ENCODE peak calls at places on chromosomes 3 and 15, in nine cellular contexts. One of them, this sample, is unnamed.

GRCh38 chr3:9340450-9341009 is 22.3 kb upstream of the THUMPD3 start:
- DNase-seq in heart left ventricle: no peak
- DNase-seq in cardiac muscle cell: peak; percentile 49
- DNase-seq in Peyer's patch: no peak
- DNase-seq in aorta: no peak
- DNase-seq in suprapubic skin: no peak
- DNase-seq in SK-N-SH: no peak
- DNase-seq in Karpas-422: no peak
- DNase-seq in tibial artery: no peak
- DNase-seq in this sample: no peak

GRCh38 chr3:63914312-63914711 is 2.1 kb upstream of the SCAANT1 start:
- DNase-seq in cardiac muscle cell: peak; percentile 78
- DNase-seq in aorta: no peak
- DNase-seq in tibial artery: peak; percentile 30
- DNase-seq in heart left ventricle: no peak
- DNase-seq in suprapubic skin: no peak
- DNase-seq in Peyer's patch: no peak
- DNase-seq in Karpas-422: no peak
- DNase-seq in SK-N-SH: no peak
- DNase-seq in this sample: no peak

GRCh38 chr3:47283193-47283537 is 421 bp downstream of the KLHL18 start:
- DNase-seq in cardiac muscle cell: no peak
- DNase-seq in tibial artery: no peak
- DNase-seq in aorta: peak; percentile 55
- DNase-seq in Karpas-422: peak; percentile 73
- DNase-seq in heart left ventricle: no peak
- DNase-seq in Peyer's patch: peak; percentile 43
- DNase-seq in SK-N-SH: no peak
- DNase-seq in suprapubic skin: no peak
- DNase-seq in this sample: no peak

GRCh38 chr15:66789029-66790025 is 87.3 kb downstream of the SMAD6 start:
- DNase-seq in SK-N-SH: no peak
- DNase-seq in suprapubic skin: peak; percentile 56
- DNase-seq in aorta: peak; percentile 74
- DNase-seq in cardiac muscle cell: peak; percentile 84
- DNase-seq in Karpas-422: peak; percentile 68
- DNase-seq in heart left ventricle: peak; percentile 66
- DNase-seq in tibial artery: peak; percentile 61
- DNase-seq in Peyer's patch: no peak
- DNase-seq in this sample: no peak

GRCh38 chr15:98809273-98809672 is 160.9 kb downstream of the IGF1R start:
- DNase-seq in heart left ventricle: peak; percentile 73
- DNase-seq in aorta: peak; percentile 66
- DNase-seq in SK-N-SH: no peak
- DNase-seq in cardiac muscle cell: no peak
- DNase-seq in Peyer's patch: no peak
- DNase-seq in tibial artery: no peak
- DNase-seq in suprapubic skin: no peak
- DNase-seq in Karpas-422: no peak
- DNase-seq in this sample: no peak

GRCh38 chr3:139310474-139310933 is 33.3 kb upstream of the MRPS22 start:
- DNase-seq in suprapubic skin: no peak
- DNase-seq in Peyer's patch: no peak
- DNase-seq in heart left ventricle: no peak
- DNase-seq in SK-N-SH: no peak
- DNase-seq in tibial artery: no peak
- DNase-seq in Karpas-422: no peak
- DNase-seq in aorta: no peak
- DNase-seq in cardiac muscle cell: peak; percentile 78
- DNase-seq in this sample: no peak

GRCh38 chr3:99638244-99638948 is at the start of gene COL8A1:
- DNase-seq in SK-N-SH: no peak
- DNase-seq in suprapubic skin: peak; percentile 70
- DNase-seq in aorta: peak; percentile 91
- DNase-seq in tibial artery: peak; percentile 90
- DNase-seq in heart left ventricle: peak; percentile 76
- DNase-seq in Karpas-422: no peak
- DNase-seq in cardiac muscle cell: peak; percentile 77
- DNase-seq in Peyer's patch: no peak
- DNase-seq in this sample: peak; percentile 94

GRCh38 chr3:106794442-106794841 is 582.8 kb upstream of the CCDC54 start:
- DNase-seq in SK-N-SH: no peak
- DNase-seq in aorta: no peak
- DNase-seq in Peyer's patch: no peak
- DNase-seq in suprapubic skin: no peak
- DNase-seq in tibial artery: no peak
- DNase-seq in cardiac muscle cell: no peak
- DNase-seq in heart left ventricle: no peak
- DNase-seq in Karpas-422: no peak
- DNase-seq in this sample: no peak

GRCh38 chr3:177800565-177800964 is 603.3 kb upstream of the TBL1XR1 start:
- DNase-seq in heart left ventricle: no peak
- DNase-seq in SK-N-SH: no peak
- DNase-seq in cardiac muscle cell: no peak
- DNase-seq in Karpas-422: no peak
- DNase-seq in Peyer's patch: no peak
- DNase-seq in tibial artery: no peak
- DNase-seq in suprapubic skin: no peak
- DNase-seq in aorta: no peak
- DNase-seq in this sample: no peak

GRCh38 chr3:181622365-181622764 is 89.4 kb upstream of the SOX2 start:
- DNase-seq in tibial artery: no peak
- DNase-seq in aorta: no peak
- DNase-seq in heart left ventricle: no peak
- DNase-seq in Karpas-422: no peak
- DNase-seq in SK-N-SH: no peak
- DNase-seq in suprapubic skin: no peak
- DNase-seq in cardiac muscle cell: peak; percentile 14
- DNase-seq in Peyer's patch: no peak
- DNase-seq in this sample: no peak

GRCh38 chr3:42071720-42072582 is 19.2 kb upstream of the TRAK1 start:
- DNase-seq in Peyer's patch: peak; percentile 54
- DNase-seq in suprapubic skin: peak; percentile 82
- DNase-seq in cardiac muscle cell: peak; percentile 84
- DNase-seq in tibial artery: peak; percentile 76
- DNase-seq in heart left ventricle: peak; percentile 79
- DNase-seq in SK-N-SH: peak; percentile 64
- DNase-seq in aorta: peak; percentile 82
- DNase-seq in Karpas-422: peak; percentile 69
- DNase-seq in this sample: no peak

DNA sequence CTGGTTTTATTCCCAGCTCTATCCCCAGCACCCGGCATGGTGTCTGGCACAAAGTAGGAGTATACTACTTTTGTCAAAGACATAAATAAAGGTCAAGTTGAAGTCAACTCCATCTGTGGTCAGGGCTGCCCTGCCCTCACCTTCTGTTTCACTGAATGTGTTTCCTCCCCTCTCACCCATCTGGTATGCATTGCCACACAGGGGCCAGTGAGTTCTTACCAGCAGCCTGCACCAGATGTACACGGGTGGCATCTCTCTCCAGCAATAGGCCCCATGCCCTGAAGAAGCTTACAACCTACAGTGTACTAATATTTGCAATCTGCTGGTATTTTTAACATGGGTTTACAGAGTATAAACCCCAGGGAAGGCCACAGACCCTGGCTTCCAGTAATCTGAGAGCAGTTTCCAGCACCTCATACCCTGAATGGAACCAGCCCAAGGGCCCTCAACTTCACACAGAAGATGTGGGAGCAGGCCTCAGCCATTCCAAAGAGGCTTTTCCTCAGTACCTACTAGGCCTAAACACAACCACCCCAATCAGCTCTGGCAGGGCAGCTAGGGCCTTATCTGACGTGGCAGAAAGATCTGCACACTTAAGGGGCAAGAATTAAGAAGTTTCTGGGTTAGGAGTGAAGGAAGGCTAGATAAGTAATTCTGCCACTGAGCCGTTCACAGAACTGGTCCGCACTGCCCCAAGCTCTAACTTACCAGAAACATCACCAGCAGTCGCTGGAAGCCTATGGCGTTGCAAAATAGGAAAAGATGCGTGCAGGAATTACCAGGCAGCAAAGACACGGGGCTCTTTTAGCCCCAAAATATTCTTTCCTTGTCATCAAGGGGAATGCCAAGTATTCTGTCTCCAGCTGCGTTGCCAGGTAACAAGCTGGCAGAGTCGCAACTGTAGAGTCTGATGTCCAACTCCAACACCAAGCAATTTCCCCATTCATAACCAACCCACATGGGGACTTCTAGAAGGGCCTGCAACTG is 2.1 kb downstream of the IDH2 start:
- DNase-seq in tibial artery: peak; percentile 69
- DNase-seq in aorta: peak; percentile 71
- DNase-seq in Peyer's patch: peak; percentile 46
- DNase-seq in heart left ventricle: no peak
- DNase-seq in Karpas-422: peak; percentile 62
- DNase-seq in SK-N-SH: no peak
- DNase-seq in suprapubic skin: no peak
- DNase-seq in cardiac muscle cell: peak; percentile 57
- DNase-seq in this sample: no peak
- H3K4me3 ChIP-seq in tibial artery: peak overlapping the region; percentile 86
- H3K4me3 ChIP-seq in aorta: no peak overlapping the region
- H3K4me3 ChIP-seq in Peyer's patch: no peak overlapping the region
- H3K4me3 ChIP-seq in heart left ventricle: peak overlapping the region; percentile 98
- H3K4me3 ChIP-seq in Karpas-422: peak overlapping the region; percentile 75
- H3K4me3 ChIP-seq in SK-N-SH: no peak overlapping the region
- H3K4me3 ChIP-seq in suprapubic skin: peak overlapping the region; percentile 83
- H3K4me3 ChIP-seq in cardiac muscle cell: peak overlapping the region; percentile 92
- H3K4me3 ChIP-seq in this sample: peak overlapping the region; percentile 99

GRCh38 chr15:28948036-28948435 is 62.3 kb downstream of the APBA2 start:
- DNase-seq in heart left ventricle: no peak
- DNase-seq in Karpas-422: no peak
- DNase-seq in suprapubic skin: no peak
- DNase-seq in cardiac muscle cell: no peak
- DNase-seq in Peyer's patch: no peak
- DNase-seq in aorta: no peak
- DNase-seq in tibial artery: no peak
- DNase-seq in SK-N-SH: no peak
- DNase-seq in this sample: peak; percentile 87

GRCh38 chr15:28945626-28946215 is 59.9 kb downstream of the APBA2 start:
- DNase-seq in heart left ventricle: no peak
- DNase-seq in tibial artery: peak; percentile 16
- DNase-seq in aorta: peak; percentile 4
- DNase-seq in suprapubic skin: no peak
- DNase-seq in Karpas-422: no peak
- DNase-seq in Peyer's patch: no peak
- DNase-seq in SK-N-SH: no peak
- DNase-seq in cardiac muscle cell: no peak
- DNase-seq in this sample: no peak

GRCh38 chr15:28944696-28945300 is 59.0 kb downstream of the APBA2 start:
- DNase-seq in Peyer's patch: no peak
- DNase-seq in aorta: peak; percentile 28
- DNase-seq in tibial artery: peak; percentile 14
- DNase-seq in Karpas-422: no peak
- DNase-seq in suprapubic skin: no peak
- DNase-seq in heart left ventricle: no peak
- DNase-seq in SK-N-SH: no peak
- DNase-seq in cardiac muscle cell: no peak
- DNase-seq in this sample: no peak

GRCh38 chr15:28944286-28944685 is 58.5 kb downstream of the APBA2 start:
- DNase-seq in Karpas-422: no peak
- DNase-seq in heart left ventricle: no peak
- DNase-seq in cardiac muscle cell: no peak
- DNase-seq in Peyer's patch: no peak
- DNase-seq in tibial artery: peak; percentile 15
- DNase-seq in aorta: peak; percentile 23
- DNase-seq in SK-N-SH: no peak
- DNase-seq in suprapubic skin: no peak
- DNase-seq in this sample: no peak

GRCh38 chr15:28947241-28947674 is 61.5 kb downstream of the APBA2 start:
- DNase-seq in tibial artery: no peak
- DNase-seq in suprapubic skin: no peak
- DNase-seq in aorta: peak; percentile 37
- DNase-seq in cardiac muscle cell: no peak
- DNase-seq in Peyer's patch: peak; percentile 11
- DNase-seq in SK-N-SH: no peak
- DNase-seq in Karpas-422: no peak
- DNase-seq in heart left ventricle: no peak
- DNase-seq in this sample: peak; percentile 64
- H3K4me1 ChIP-seq in tibial artery: no peaks in the 10 kb centered on the region
- H3K4me1 ChIP-seq in suprapubic skin: no peaks in the 10 kb centered on the region
- H3K4me1 ChIP-seq in aorta: no peaks in the 10 kb centered on the region
- H3K4me1 ChIP-seq in cardiac muscle cell: no peaks in the 10 kb centered on the region
- H3K4me1 ChIP-seq in Peyer's patch: no peaks in the 10 kb centered on the region
- H3K4me1 ChIP-seq in SK-N-SH: no peaks in the 10 kb centered on the region
- H3K4me1 ChIP-seq in Karpas-422: no peaks in the 10 kb centered on the region
- H3K4me1 ChIP-seq in heart left ventricle: no peaks in the 10 kb centered on the region
- H3K4me1 ChIP-seq in this sample: no peaks in the 10 kb centered on the region

GRCh38 chr15:94306700-94307650 is 75.6 kb downstream of the MCTP2 start:
- DNase-seq in suprapubic skin: no peak
- DNase-seq in SK-N-SH: no peak
- DNase-seq in Karpas-422: peak; percentile 61
- DNase-seq in heart left ventricle: no peak
- DNase-seq in tibial artery: no peak
- DNase-seq in aorta: no peak
- DNase-seq in cardiac muscle cell: no peak
- DNase-seq in Peyer's patch: no peak
- DNase-seq in this sample: no peak
- H3K4me3 ChIP-seq in suprapubic skin: no peak overlapping the region
- H3K4me3 ChIP-seq in SK-N-SH: no peak overlapping the region
- H3K4me3 ChIP-seq in Karpas-422: no peak overlapping the region
- H3K4me3 ChIP-seq in heart left ventricle: no peak overlapping the region
- H3K4me3 ChIP-seq in tibial artery: no peak overlapping the region
- H3K4me3 ChIP-seq in aorta: no peak overlapping the region
- H3K4me3 ChIP-seq in cardiac muscle cell: no peak overlapping the region
- H3K4me3 ChIP-seq in Peyer's patch: no peak overlapping the region
- H3K4me3 ChIP-seq in this sample: no peak overlapping the region

GRCh38 chr3:39810647-39811161 is 1.3 kb downstream of the MYRIP start:
- DNase-seq in aorta: no peak
- DNase-seq in Karpas-422: peak; percentile 82
- DNase-seq in Peyer's patch: no peak
- DNase-seq in heart left ventricle: no peak
- DNase-seq in SK-N-SH: no peak
- DNase-seq in suprapubic skin: no peak
- DNase-seq in cardiac muscle cell: no peak
- DNase-seq in tibial artery: no peak
- DNase-seq in this sample: no peak

GRCh38 chr3:39809995-39810595 is 686 bp downstream of the MYRIP start:
- DNase-seq in Karpas-422: peak; percentile 76
- DNase-seq in SK-N-SH: no peak
- DNase-seq in heart left ventricle: no peak
- DNase-seq in Peyer's patch: no peak
- DNase-seq in suprapubic skin: no peak
- DNase-seq in aorta: no peak
- DNase-seq in tibial artery: no peak
- DNase-seq in cardiac muscle cell: no peak
- DNase-seq in this sample: no peak

GRCh38 chr3:39811561-39811960 is 2.2 kb downstream of the MYRIP start:
- DNase-seq in suprapubic skin: no peak
- DNase-seq in Karpas-422: no peak
- DNase-seq in heart left ventricle: no peak
- DNase-seq in aorta: no peak
- DNase-seq in Peyer's patch: no peak
- DNase-seq in cardiac muscle cell: no peak
- DNase-seq in SK-N-SH: no peak
- DNase-seq in tibial artery: no peak
- DNase-seq in this sample: no peak

GRCh38 chr3:39812537-39812936 is 3.1 kb downstream of the MYRIP start:
- DNase-seq in tibial artery: no peak
- DNase-seq in Karpas-422: peak; percentile 64
- DNase-seq in heart left ventricle: no peak
- DNase-seq in cardiac muscle cell: peak; percentile 29
- DNase-seq in aorta: no peak
- DNase-seq in suprapubic skin: no peak
- DNase-seq in Peyer's patch: no peak
- DNase-seq in SK-N-SH: peak; percentile 31
- DNase-seq in this sample: no peak

GRCh38 chr3:39814007-39814406 is 4.6 kb downstream of the MYRIP start:
- DNase-seq in aorta: no peak
- DNase-seq in cardiac muscle cell: peak; percentile 68
- DNase-seq in heart left ventricle: no peak
- DNase-seq in tibial artery: no peak
- DNase-seq in Peyer's patch: no peak
- DNase-seq in suprapubic skin: no peak
- DNase-seq in SK-N-SH: no peak
- DNase-seq in Karpas-422: no peak
- DNase-seq in this sample: no peak
- H3K4me1 ChIP-seq in aorta: no peaks in the 10 kb centered on the region
- H3K4me1 ChIP-seq in cardiac muscle cell: no peaks in the 10 kb centered on the region
- H3K4me1 ChIP-seq in heart left ventricle: peaks cover 10% of the 10 kb centered on the region
- H3K4me1 ChIP-seq in tibial artery: peaks cover 15% of the 10 kb centered on the region
- H3K4me1 ChIP-seq in Peyer's patch: no peaks in the 10 kb centered on the region
- H3K4me1 ChIP-seq in suprapubic skin: peaks cover 15% of the 10 kb centered on the region
- H3K4me1 ChIP-seq in SK-N-SH: no peaks in the 10 kb centered on the region
- H3K4me1 ChIP-seq in Karpas-422: peaks cover 75% of the 10 kb centered on the region
- H3K4me1 ChIP-seq in this sample: peaks cover 16% of the 10 kb centered on the region

This sample was measured in esophagus muscularis mucosa.